ENCODE peak calls at places on chromosomes 6 and 20, in four cellular contexts. D is SK-N-SH, Z is HepG2, J is HCT116. W is an unnamed sample.

GRCh38 chr6:53975966-53976610 is 135.2 kb upstream of the MLIP start:
- DNase-seq in D (no peak), Z (no peak), J (no peak), W (no peak)

GRCh38 chr20:50306478-50307423 is 116.1 kb downstream of the CEBPB start:
- DNase-seq in D (no peak), Z (no peak), J (no peak), W (no peak)

GRCh38 chr6:143449731-143450452 is 603 bp downstream of the ADAT2 start:
- DNase-seq in D (peak; percentile 15), Z (peak; percentile 54), J (no peak), W (no peak)

GRCh38 chr6:160139420-160139851 is 17.8 kb downstream of the SLC22A1 start:
- DNase-seq in D (no peak), Z (no peak), J (no peak), W (no peak)

GRCh38 chr6:35213824-35214756 is at the start of gene SCUBE3:
- DNase-seq in D (peak; percentile 92), Z (no peak), J (no peak), W (peak; percentile 46)

GRCh38 chr6:43948527-43949450 is 178.5 kb downstream of the MRPL14 start:
- DNase-seq in D (no peak), Z (no peak), J (no peak), W (no peak)

GRCh38 chr6:53279301-53279700 is 69.4 kb downstream of the ELOVL5 start:
- DNase-seq in D (no peak), Z (no peak), J (no peak), W (no peak)

GRCh38 chr6:87826376-87826775 is 124.3 kb upstream of the AKIRIN2 start:
- DNase-seq in D (no peak), Z (peak; percentile 75), J (no peak), W (no peak)

GRCh38 chr6:158770948-158771347 is 48.2 kb downstream of the EZR start:
- DNase-seq in D (no peak), Z (no peak), J (no peak), W (no peak)

GRCh38 chr6:76416821-76417605 is 344.6 kb upstream of the IMPG1 start:
- DNase-seq in D (no peak), Z (no peak), J (no peak), W (peak; percentile 76)

GRCh38 chr6:147207351-147207750 is 3.1 kb downstream of the STXBP5 start:
- DNase-seq in D (no peak), Z (no peak), J (no peak), W (no peak)

GRCh38 chr6:138278326-138278725 is 60.0 kb upstream of the PBOV1 start:
- DNase-seq in D (no peak), Z (peak; percentile 64), J (no peak), W (peak; percentile 63)

GRCh38 chr6:134379086-134379485 is 61.2 kb upstream of the SGK1 start:
- DNase-seq in D (no peak), Z (no peak), J (peak; percentile 73), W (no peak)

GRCh38 chr20:59004763-59005522 is 2.1 kb downstream of the CTSZ start:
- DNase-seq in D (no peak), Z (peak; percentile 71), J (no peak), W (no peak)

GRCh38 chr20:34528921-34529297 is 12.7 kb downstream of the DYNLRB1 start:
- DNase-seq in D (no peak), Z (no peak), J (no peak), W (no peak)

GRCh38 chr6:127761084-127761483 is 139.8 kb downstream of the THEMIS start:
- DNase-seq in D (no peak), Z (no peak), J (no peak), W (no peak)

GRCh38 chr6:125597411-125598253 is 151.8 kb upstream of the HEY2 start:
- DNase-seq in D (no peak), Z (no peak), J (no peak), W (no peak)

GRCh38 chr6:9875605-9876353 is 539.1 kb downstream of the TFAP2A start:
- DNase-seq in D (no peak), Z (no peak), J (no peak), W (peak; percentile 21)

GRCh38 chr6:143258945-143259344 is 191.6 kb downstream of the ADAT2 start:
- DNase-seq in D (no peak), Z (no peak), J (no peak), W (no peak)

GRCh38 chr6:85459224-85459901 is 9.5 kb downstream of the NT5E start:
- DNase-seq in D (no peak), Z (no peak), J (peak; percentile 50), W (no peak)

GRCh38 chr20:53996584-53997486 is 73.6 kb downstream of the BCAS1 start:
- DNase-seq in D (no peak), Z (no peak), J (no peak), W (no peak)

GRCh38 chr6:119126140-119126539 is 47.7 kb upstream of the FAM184A start:
- DNase-seq in D (no peak), Z (no peak), J (no peak), W (no peak)

GRCh38 chr6:155523821-155524238 is 68.2 kb upstream of the NOX3 start:
- DNase-seq in D (no peak), Z (no peak), J (no peak), W (no peak)

GRCh38 chr20:59055302-59055701 is 12.7 kb upstream of the PRELID3B start:
- DNase-seq in D (no peak), Z (no peak), J (no peak), W (no peak)

GRCh38 chr20:13510837-13511488 is 127.8 kb downstream of the TASP1 start:
- DNase-seq in D (no peak), Z (no peak), J (no peak), W (no peak)

GRCh38 chr6:104633125-104633524 is 226.6 kb downstream of the HACE1 start:
- DNase-seq in D (no peak), Z (no peak), J (no peak), W (no peak)

GRCh38 chr20:49384437-49385434 is 97.7 kb downstream of the KCNB1 start:
- DNase-seq in D (peak; percentile 64), Z (peak; percentile 79), J (peak; percentile 53), W (peak; percentile 81)

GRCh38 chr6:46490425-46491200 is 636 bp downstream of the RCAN2 start:
- DNase-seq in D (peak; percentile 73), Z (no peak), J (no peak), W (no peak)

GRCh38 chr20:61385731-61386130 is 133.7 kb downstream of the CDH4 start:
- DNase-seq in D (no peak), Z (no peak), J (no peak), W (no peak)

GRCh38 chr6:150680510-150680909 is 80.8 kb downstream of the PLEKHG1 start:
- DNase-seq in D (no peak), Z (no peak), J (no peak), W (no peak)

GRCh38 chr6:11681770-11682169 is 96.8 kb downstream of the ADTRP start:
- DNase-seq in D (no peak), Z (no peak), J (no peak), W (no peak)

GRCh38 chr6:11681357-11681756 is 97.2 kb downstream of the ADTRP start:
- DNase-seq in D (no peak), Z (no peak), J (no peak), W (no peak)

GRCh38 chr6:11685411-11686093 is 93.1 kb downstream of the ADTRP start:
- DNase-seq in D (no peak), Z (peak; percentile 9), J (peak; percentile 36), W (no peak)

DNA sequence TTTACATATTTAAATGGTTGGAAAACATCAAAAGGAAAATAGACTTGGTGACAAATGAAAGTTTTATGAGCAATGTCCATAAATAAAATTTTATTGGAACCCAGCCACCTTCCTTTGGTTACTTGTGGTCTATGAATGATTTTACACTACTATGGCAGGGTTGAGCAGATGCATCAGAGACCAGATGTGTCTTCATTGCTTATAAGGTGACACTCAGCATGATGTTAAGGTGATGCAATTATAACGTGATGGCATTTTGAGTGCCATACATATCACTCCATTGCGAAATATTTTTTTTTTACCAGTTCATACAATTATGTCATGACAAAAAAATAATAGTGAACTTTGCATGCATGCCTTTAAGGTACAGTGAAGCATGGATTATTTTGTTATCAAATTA is 96.1 kb downstream of the ADTRP start:
- DNase-seq in D (no peak), Z (no peak), J (no peak), W (no peak)
- TF ChIP-seq JUND in D (no peak), Z (no peak), J (no peak), W (no peak)

DNA sequence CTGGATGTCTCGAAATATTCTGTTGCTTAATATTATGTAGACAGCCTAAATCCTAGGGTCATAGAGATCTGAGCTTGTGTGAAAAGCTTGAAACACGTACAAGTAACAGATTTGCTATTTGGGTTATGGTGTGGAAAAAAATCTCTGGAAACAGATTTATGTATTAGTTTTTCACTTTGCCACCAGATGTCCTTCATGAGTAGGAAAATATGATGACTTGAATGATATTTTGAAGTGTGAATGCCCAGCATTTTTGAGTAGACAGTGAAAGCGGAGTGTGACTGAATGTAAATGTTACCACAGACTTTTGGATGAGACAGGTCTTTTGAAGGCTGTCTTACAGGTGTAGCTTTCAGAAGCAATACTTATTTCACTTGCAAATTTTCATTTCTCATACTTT is 4.2 kb upstream of the BMP6 start:
- DNase-seq in D (peak; percentile 28), Z (peak; percentile 39), J (peak; percentile 31), W (peak; percentile 67)
- TF ChIP-seq JUND in D (no peak), Z (no peak), J (no peak), W (no peak)

GRCh38 chr20:37615507-37616425 is 78.1 kb upstream of the CTNNBL1 start:
- DNase-seq in D (peak; percentile 53), Z (peak; percentile 62), J (peak; percentile 46), W (peak; percentile 51)
- TF ChIP-seq JUND in D (no peak), Z (peak; percentile 20), J (no peak), W (no peak)

GRCh38 chr6:152642578-152643375 is 5.6 kb upstream of the SYNE1 start:
- DNase-seq in D (peak; percentile 61), Z (peak; percentile 53), J (peak; percentile 53), W (peak; percentile 23)
- TF ChIP-seq JUND in D (no peak), Z (no peak), J (no peak), W (no peak)

GRCh38 chr20:45343867-45344721 is 4.1 kb downstream of the SDC4 start:
- DNase-seq in D (no peak), Z (peak; percentile 97), J (peak; percentile 72), W (no peak)
- TF ChIP-seq JUND in D (peak; percentile 92), Z (peak; percentile 89), J (no peak), W (peak; percentile 54)

W was measured in T47D.